ENCODE peak calls at places on chromosomes 16 and 17, in five cellular contexts. X is PC-3, G is neural progenitor cell, R is GM23338, K is SK-N-SH. I is an unnamed sample. For H3F3A, the result is how much of the 10 kb centered on the place peaks cover.

GRCh38 chr17:82737981-82738877 is 2.8 kb downstream of the FN3K start:
- DNase-seq in X (no peak), G (no peak), R (no peak), K (no peak), I (no peak)

GRCh38 chr16:68901910-68902309 is 58.6 kb downstream of the TANGO6 start:
- DNase-seq in X (peak), G (no peak), R (peak), K (no peak), I (no peak)

GRCh38 chr16:31265329-31266245 is 5.8 kb downstream of the ITGAM start:
- DNase-seq in X (peak), G (no peak), R (peak), K (no peak), I (peak)

GRCh38 chr16:87012954-87013938 is 303.9 kb downstream of the C16orf95 start:
- DNase-seq in X (no peak), G (no peak), R (peak), K (peak), I (no peak)

GRCh38 chr17:61967729-61968128 is 39.9 kb upstream of the INTS2 start:
- DNase-seq in X (no peak), G (no peak), R (no peak), K (no peak), I (no peak)

GRCh38 chr16:90046971-90047713 is 27.9 kb upstream of the DBNDD1 start:
- DNase-seq in X (no peak), G (peak), R (peak), K (no peak), I (no peak)

GRCh38 chr16:8674413-8675022 is at the start of gene ABAT:
- DNase-seq in X (peak), G (peak), R (peak), K (peak), I (peak)

GRCh38 chr17:45310380-45311324 is 6.2 kb downstream of the MAP3K14 start:
- DNase-seq in X (peak), G (no peak), R (no peak), K (no peak), I (peak)

GRCh38 chr16:89908236-89908635 is 10.4 kb upstream of the MC1R start:
- DNase-seq in X (no peak), G (no peak), R (no peak), K (no peak), I (no peak)

GRCh38 chr17:22266231-22266630 is 573.9 kb downstream of the KCNJ18 start:
- DNase-seq in X (no peak), G (no peak), R (no peak), K (peak), I (no peak)

GRCh38 chr16:31352344-31353115 is 2.4 kb upstream of the ITGAX start:
- DNase-seq in X (no peak), G (no peak), R (no peak), K (no peak), I (no peak)

GRCh38 chr16:21626659-21627277 is 25.6 kb downstream of the IGSF6 start:
- DNase-seq in X (peak), G (no peak), R (no peak), K (peak), I (no peak)

GRCh38 chr16:67653131-67654068 is 6.7 kb downstream of the ACD start:
- DNase-seq in X (no peak), G (peak), R (no peak), K (peak), I (no peak)

GRCh38 chr17:45144199-45145034 is 3.9 kb upstream of the HEXIM1 start:
- DNase-seq in X (no peak), G (peak), R (peak), K (peak), I (no peak)

GRCh38 chr16:22194707-22195444 is 11.2 kb upstream of the EEF2K start:
- DNase-seq in X (no peak), G (no peak), R (no peak), K (no peak), I (peak)

GRCh38 chr17:63516910-63517824 is 6.0 kb upstream of the KCNH6 start:
- DNase-seq in X (peak), G (no peak), R (no peak), K (no peak), I (no peak)

GRCh38 chr16:69399361-69399760 is 13.6 kb upstream of the TERF2 start:
- DNase-seq in X (no peak), G (no peak), R (no peak), K (no peak), I (no peak)

GRCh38 chr17:55237268-55237667 is 27.5 kb upstream of the HLF start:
- DNase-seq in X (no peak), G (no peak), R (no peak), K (no peak), I (peak)

GRCh38 chr17:44350733-44351226 is 5.7 kb downstream of the GRN start:
- DNase-seq in X (peak), G (peak), R (peak), K (peak), I (peak)

GRCh38 chr17:2455956-2456355 is 55.1 kb upstream of the MNT start:
- DNase-seq in X (no peak), G (no peak), R (no peak), K (no peak), I (no peak)

GRCh38 chr17:1752425-1752941 is 9.4 kb upstream of the SERPINF1 start:
- DNase-seq in X (peak), G (no peak), R (peak), K (no peak), I (no peak)

GRCh38 chr16:30565526-30565925 is 6.0 kb downstream of the ZNF688 start:
- DNase-seq in X (no peak), G (no peak), R (no peak), K (no peak), I (no peak)

GRCh38 chr17:56742601-56743000 is 91.1 kb downstream of the C17orf67 start:
- DNase-seq in X (no peak), G (no peak), R (no peak), K (no peak), I (no peak)

GRCh38 chr17:68562736-68563135 is 38.4 kb downstream of the FAM20A start:
- DNase-seq in X (no peak), G (no peak), R (no peak), K (no peak), I (no peak)

GRCh38 chr17:74244543-74244942 is 29.5 kb upstream of the DNAI2 start:
- DNase-seq in X (no peak), G (no peak), R (no peak), K (no peak), I (no peak)

GRCh38 chr16:89285381-89285780 is 67.9 kb downstream of the ZNF778 start:
- DNase-seq in X (no peak), G (no peak), R (no peak), K (no peak), I (no peak)

GRCh38 chr17:48374650-48375230 is 55.3 kb downstream of the SKAP1 start:
- DNase-seq in X (peak), G (peak), R (peak), K (peak), I (peak)

GRCh38 chr16:78530283-78530682 is 430.8 kb downstream of the WWOX start:
- DNase-seq in X (no peak), G (no peak), R (no peak), K (no peak), I (no peak)

GRCh38 chr16:23270654-23271053 is 31.4 kb upstream of the SCNN1B start:
- DNase-seq in X (no peak), G (no peak), R (no peak), K (no peak), I (no peak)

GRCh38 chr16:24754543-24754942 is 25.1 kb downstream of the TNRC6A start:
- DNase-seq in X (no peak), G (no peak), R (no peak), K (no peak), I (no peak)

GRCh38 chr16:66471696-66472393 is 44.8 kb downstream of the BEAN1 start:
- DNase-seq in X (no peak), G (no peak), R (peak), K (no peak), I (no peak)

GRCh38 chr17:33647976-33648375 is 354.9 kb upstream of the ASIC2 start:
- DNase-seq in X (no peak), G (peak), R (peak), K (peak), I (peak)
- TF ChIP-seq EZH2phosphoT487 in X (no peak), G (no peak), R (no peak), K (no peak), I (no peak)

GRCh38 chr17:31061678-31062077 is 33.1 kb upstream of the NF1 start:
- DNase-seq in X (no peak), G (peak), R (peak), K (no peak), I (peak)
- TF ChIP-seq CTCF in X (no peak), G (peak), R (peak), K (peak), I (peak)

GRCh38 chr17:72390675-72391501 is 270.1 kb downstream of the SOX9 start:
- DNase-seq in X (peak), G (no peak), R (no peak), K (no peak), I (no peak)
- H3F3A ChIP-seq in X (under half), G (under half), R (under half), K (under half), I (under half)

GRCh38 chr16:48525201-48526057 is 84.6 kb downstream of the N4BP1 start:
- DNase-seq in X (no peak), G (no peak), R (no peak), K (no peak), I (no peak)

GRCh38 chr16:48523415-48524204 is 86.4 kb downstream of the N4BP1 start:
- DNase-seq in X (no peak), G (no peak), R (no peak), K (no peak), I (no peak)

GRCh38 chr16:48524348-48525200 is 85.4 kb downstream of the N4BP1 start:
- DNase-seq in X (peak), G (no peak), R (no peak), K (no peak), I (no peak)

GRCh38 chr16:48526958-48527331 is 83.0 kb downstream of the N4BP1 start:
- DNase-seq in X (no peak), G (no peak), R (no peak), K (no peak), I (no peak)

GRCh38 chr16:48526058-48526957 is 83.7 kb downstream of the N4BP1 start:
- DNase-seq in X (peak), G (peak), R (peak), K (no peak), I (peak)
- TF ChIP-seq EZH2phosphoT487 in X (no peak), G (no peak), R (no peak), K (no peak), I (no peak)

DNA sequence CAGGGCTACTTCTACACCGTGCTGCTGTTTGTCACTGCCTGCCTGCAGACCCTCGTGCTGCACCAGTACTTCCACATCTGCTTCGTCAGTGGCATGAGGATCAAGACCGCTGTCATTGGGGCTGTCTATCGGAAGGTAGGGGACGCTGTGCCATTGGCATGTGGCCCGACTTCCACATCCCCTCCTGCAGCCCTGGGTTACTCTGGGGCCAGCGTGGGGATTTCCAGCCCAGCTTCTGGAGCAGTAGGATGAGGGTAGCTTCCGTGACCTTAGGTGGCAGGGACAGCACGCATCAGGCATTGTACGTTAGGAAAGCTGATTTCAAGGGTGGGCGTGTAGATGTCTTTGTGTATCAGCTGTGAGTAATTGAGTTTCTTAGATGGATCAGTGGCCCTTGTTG is 96.5 kb downstream of the ABCC1 start:
- DNase-seq in X (no peak), G (peak), R (peak), K (peak), I (no peak)
- TF ChIP-seq CTCF in X (no peak), G (peak), R (peak), K (peak), I (peak)

GRCh38 chr17:50063516-50064252 is 7.8 kb downstream of the ITGA3 start:
- DNase-seq in X (peak), G (no peak), R (no peak), K (no peak), I (no peak)
- H3F3A ChIP-seq in X (under half), G (under half), R (under half), K (half or more), I (under half)

I was measured in MM.1S.